ENCODE peak calls at places on chromosome 17, in eight cellular contexts. H, C, R, P, O, F, K and S are unnamed samples.

GRCh38 chr17:10072556-10072955 is 125.8 kb downstream of the GAS7 start:
- DNase-seq in H (no peak), K (no peak), P (no peak), F (no peak), O (no peak), C (no peak), R (no peak), S (no peak)

GRCh38 chr17:57084361-57084801 is 665 bp upstream of the AKAP1 start:
- DNase-seq in R (no peak), H (no peak), K (no peak), F (no peak), O (no peak), C (no peak), P (peak; percentile 19), S (no peak)

GRCh38 chr17:65455972-65456343 is 105.5 kb downstream of the AXIN2 start:
- DNase-seq in P (peak; percentile 1), C (peak; percentile 19), O (peak; percentile 40), H (no peak), F (peak; percentile 20), R (no peak), K (no peak), S (no peak)

GRCh38 chr17:45998987-45999899 is at the start of gene STH:
- DNase-seq in H (no peak), F (no peak), O (no peak), K (no peak), C (no peak), P (no peak), R (no peak), S (no peak)

GRCh38 chr17:17412331-17412730 is 64.5 kb upstream of the MED9 start:
- DNase-seq in R (no peak), H (no peak), C (peak; percentile 81), O (peak; percentile 62), P (peak; percentile 82), F (peak; percentile 69), K (no peak), S (peak; percentile 63)

GRCh38 chr17:55424893-55425540 is 3.4 kb upstream of the MMD start:
- DNase-seq in F (no peak), H (no peak), P (no peak), C (no peak), O (no peak), K (no peak), R (no peak), S (no peak)

GRCh38 chr17:47275245-47275984 is 21.8 kb downstream of the ITGB3 start:
- DNase-seq in H (peak; percentile 77), P (peak; percentile 84), C (peak; percentile 41), K (no peak), O (peak; percentile 88), F (peak; percentile 92), R (no peak), S (peak; percentile 84)

GRCh38 chr17:57911834-57912673 is 43.2 kb downstream of the CUEDC1 start:
- DNase-seq in K (peak; percentile 90), P (no peak), F (no peak), O (peak; percentile 52), C (no peak), R (no peak), H (no peak), S (no peak)

GRCh38 chr17:45846223-45846622 is 1.5 kb downstream of the SPPL2C start:
- DNase-seq in K (no peak), P (no peak), H (no peak), F (no peak), O (no peak), C (no peak), R (no peak), S (no peak)

GRCh38 chr17:44919411-44919810 is 4.1 kb upstream of the GFAP start:
- DNase-seq in O (no peak), F (no peak), R (no peak), H (no peak), P (no peak), C (no peak), K (no peak), S (no peak)

GRCh38 chr17:43385046-43385831 is 13.6 kb upstream of the ARL4D start:
- DNase-seq in P (no peak), C (no peak), F (no peak), H (no peak), O (no peak), K (no peak), R (no peak), S (no peak)

GRCh38 chr17:67366193-67367157 is at the start of gene PSMD12:
- DNase-seq in P (peak; percentile 88), C (peak; percentile 95), H (no peak), F (peak; percentile 92), O (peak; percentile 98), R (peak; percentile 90), K (peak; percentile 91), S (peak; percentile 76)

GRCh38 chr17:28119049-28119448 is 76.6 kb downstream of the NLK start:
- DNase-seq in R (no peak), H (no peak), F (no peak), O (no peak), K (no peak), P (no peak), C (no peak), S (no peak)

GRCh38 chr17:79965806-79966205 is 69.9 kb downstream of the TBC1D16 start:
- DNase-seq in C (no peak), F (no peak), H (no peak), R (no peak), K (no peak), P (no peak), O (no peak), S (no peak)

GRCh38 chr17:60293580-60294335 is 98.2 kb downstream of the USP32 start:
- DNase-seq in P (no peak), C (no peak), K (no peak), O (no peak), H (no peak), F (no peak), R (no peak), S (no peak)

GRCh38 chr17:31586946-31587345 is 195.5 kb downstream of the RAB11FIP4 start:
- DNase-seq in R (no peak), C (no peak), H (no peak), F (peak; percentile 38), K (no peak), O (peak; percentile 51), P (no peak), S (peak; percentile 38)

GRCh38 chr17:46195217-46195855 is 2.1 kb upstream of the KANSL1 start:
- DNase-seq in K (no peak), R (no peak), O (no peak), H (no peak), P (no peak), C (no peak), F (no peak), S (no peak)

GRCh38 chr17:44081681-44082080 is 11.1 kb downstream of the G6PC3 start:
- DNase-seq in F (no peak), P (no peak), K (no peak), O (no peak), R (no peak), C (peak; percentile 46), H (no peak), S (peak; percentile 33)

GRCh38 chr17:41178341-41178740 is 320 bp upstream of the KRTAP4-2 start:
- DNase-seq in H (peak; percentile 23), C (peak; percentile 86), K (no peak), O (peak; percentile 55), F (no peak), R (no peak), P (peak; percentile 72), S (peak; percentile 70)

GRCh38 chr17:11140028-11140427 is 101.0 kb upstream of the SHISA6 start:
- DNase-seq in O (no peak), H (no peak), P (no peak), C (no peak), F (no peak), R (no peak), K (no peak), S (peak; percentile 1)

GRCh38 chr17:80183581-80184422 is 14.0 kb downstream of the CARD14 start:
- DNase-seq in P (no peak), C (no peak), K (no peak), R (no peak), F (no peak), H (no peak), O (no peak), S (no peak)

GRCh38 chr17:40886090-40886489 is 1.0 kb upstream of the KRT20 start:
- DNase-seq in O (no peak), H (peak; percentile 40), R (no peak), F (peak; percentile 10), C (peak; percentile 72), P (peak; percentile 67), K (peak; percentile 62), S (no peak)

GRCh38 chr17:61821655-61822054 is 41.7 kb downstream of the BRIP1 start:
- DNase-seq in O (no peak), C (no peak), R (no peak), P (no peak), K (no peak), F (no peak), H (no peak), S (no peak)